ENCODE peak calls at places on chromosomes 5 and 9, in five cellular contexts. B, X, P, Z and L are unnamed samples.

GRCh38 chr5:56620903-56621680 is 194.3 kb upstream of the MAP3K1 start:
- DNase-seq in B (no peak), X (no peak), P (no peak), Z (peak), L (no peak)

GRCh38 chr5:135269828-135270545 is 129.0 kb downstream of the MACROH2A1 start:
- DNase-seq in B (no peak), X (no peak), P (no peak), Z (peak), L (peak)

GRCh38 chr5:54717870-54718269 is 200.3 kb downstream of the SNX18 start:
- DNase-seq in B (no peak), X (no peak), P (no peak), Z (no peak), L (no peak)

GRCh38 chr5:143964919-143965318 is 153.0 kb downstream of the HMHB1 start:
- DNase-seq in B (no peak), X (no peak), P (no peak), Z (no peak), L (no peak)

GRCh38 chr9:126788631-126789349 is 16.1 kb upstream of the ZBTB43 start:
- DNase-seq in B (no peak), X (no peak), P (no peak), Z (peak), L (no peak)

GRCh38 chr5:110807174-110807573 is 68.4 kb downstream of the SLC25A46 start:
- DNase-seq in B (no peak), X (peak), P (peak), Z (peak), L (no peak)

GRCh38 chr9:107141967-107142366 is 141.1 kb upstream of the RAD23B start:
- DNase-seq in B (no peak), X (no peak), P (no peak), Z (peak), L (peak)

GRCh38 chr5:85452322-85453025 is 1067.8 kb upstream of the EDIL3 start:
- DNase-seq in B (no peak), X (no peak), P (no peak), Z (no peak), L (no peak)

GRCh38 chr5:122165574-122166021 is 36.3 kb downstream of the ZNF474 start:
- DNase-seq in B (no peak), X (no peak), P (no peak), Z (peak), L (no peak)

GRCh38 chr5:175796536-175797499 is 74.6 kb upstream of the CPLX2 start:
- DNase-seq in B (peak), X (peak), P (peak), Z (peak), L (peak)

GRCh38 chr9:33466565-33467495 is 6.9 kb downstream of the NOL6 start:
- DNase-seq in B (peak), X (peak), P (peak), Z (peak), L (peak)

GRCh38 chr5:154732212-154732611 is 23.0 kb upstream of the LARP1 start:
- DNase-seq in B (no peak), X (no peak), P (no peak), Z (no peak), L (no peak)

GRCh38 chr9:118991366-118992285 is 377.6 kb downstream of the BRINP1 start:
- DNase-seq in B (peak), X (no peak), P (no peak), Z (no peak), L (no peak)

GRCh38 chr9:76298497-76299144 is 95.6 kb downstream of the RFK start:
- DNase-seq in B (no peak), X (no peak), P (no peak), Z (no peak), L (no peak)

GRCh38 chr9:86413966-86414880 is 60.0 kb upstream of the TUT7 start:
- DNase-seq in B (peak), X (no peak), P (no peak), Z (peak), L (no peak)

GRCh38 chr5:148005788-148006520 is 57.8 kb upstream of the SPINK5 start:
- DNase-seq in B (no peak), X (no peak), P (no peak), Z (no peak), L (peak)

GRCh38 chr9:135480071-135480941 is 724 bp downstream of the PPP1R26 start:
- DNase-seq in B (peak), X (peak), P (peak), Z (peak), L (peak)

GRCh38 chr9:27473135-27473534 is 51.0 kb upstream of the IFNK start:
- DNase-seq in B (no peak), X (peak), P (peak), Z (no peak), L (peak)

GRCh38 chr9:128818839-128819715 is 777 bp downstream of the ENDOG start:
- DNase-seq in B (peak), X (peak), P (peak), Z (no peak), L (peak)

GRCh38 chr5:52738095-52738506 is 49.6 kb upstream of the ITGA1 start:
- DNase-seq in B (peak), X (no peak), P (no peak), Z (peak), L (no peak)

GRCh38 chr9:128271112-128271511 is 4.7 kb downstream of the GOLGA2 start:
- DNase-seq in B (no peak), X (no peak), P (no peak), Z (no peak), L (no peak)

GRCh38 chr5:124841829-124842712 is 95.6 kb upstream of the ZNF608 start:
- DNase-seq in B (no peak), X (peak), P (no peak), Z (peak), L (no peak)

GRCh38 chr5:115457574-115457973 is 87.0 kb downstream of the FEM1C start:
- DNase-seq in B (no peak), X (no peak), P (no peak), Z (no peak), L (no peak)

GRCh38 chr9:127192744-127193143 is 70.3 kb upstream of the ANGPTL2 start:
- DNase-seq in B (no peak), X (no peak), P (no peak), Z (no peak), L (no peak)

GRCh38 chr5:102910240-102911226 is 155.4 kb downstream of the PAM start:
- DNase-seq in B (no peak), X (no peak), P (no peak), Z (no peak), L (no peak)

GRCh38 chr5:67206381-67207328 is 10.1 kb upstream of the CD180 start:
- DNase-seq in B (no peak), X (no peak), P (peak), Z (peak), L (no peak)

GRCh38 chr5:9165567-9165966 is 380.3 kb downstream of the SEMA5A start:
- DNase-seq in B (no peak), X (no peak), P (no peak), Z (no peak), L (no peak)

GRCh38 chr9:15349892-15350761 is 43.1 kb upstream of the TTC39B start:
- DNase-seq in B (no peak), X (no peak), P (peak), Z (peak), L (no peak)

GRCh38 chr9:128034821-128035764 is 32.0 kb downstream of the NAIF1 start:
- DNase-seq in B (peak), X (peak), P (peak), Z (peak), L (peak)

GRCh38 chr5:91125916-91126315 is 257.2 kb downstream of the ARRDC3 start:
- DNase-seq in B (no peak), X (no peak), P (no peak), Z (no peak), L (no peak)

GRCh38 chr5:95098012-95098411 is 186.9 kb downstream of the MCTP1 start:
- DNase-seq in B (no peak), X (no peak), P (no peak), Z (no peak), L (no peak)

DNA sequence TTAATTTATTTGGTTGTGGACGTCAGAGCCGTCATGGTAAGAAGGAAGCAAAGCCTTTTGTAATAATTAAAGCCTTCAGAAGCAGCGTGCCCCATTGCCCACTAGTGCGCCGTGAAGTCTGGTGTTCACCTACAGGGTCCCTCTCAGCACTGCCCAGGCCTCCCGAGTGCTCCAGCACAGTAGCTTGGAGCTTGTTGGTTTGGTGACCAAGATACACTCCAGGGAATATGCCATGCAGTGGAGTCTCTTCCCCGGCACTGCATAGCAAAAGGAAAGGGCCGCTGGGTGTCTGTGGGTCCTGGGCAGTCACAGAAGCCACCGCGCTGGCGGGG is 478 bp upstream of the SYK start:
- DNase-seq in B (no peak), X (no peak), P (no peak), Z (no peak), L (peak)
- H3K4me3 ChIP-seq in B (peak), X (peak), P (peak), Z (no peak), L (peak)

GRCh38 chr9:73154760-73155159 is 3.1 kb downstream of the ANXA1 start:
- DNase-seq in B (no peak), X (no peak), P (no peak), Z (no peak), L (no peak)
- H3K4me3 ChIP-seq in B (no peak), X (peak), P (no peak), Z (peak), L (no peak)

DNA sequence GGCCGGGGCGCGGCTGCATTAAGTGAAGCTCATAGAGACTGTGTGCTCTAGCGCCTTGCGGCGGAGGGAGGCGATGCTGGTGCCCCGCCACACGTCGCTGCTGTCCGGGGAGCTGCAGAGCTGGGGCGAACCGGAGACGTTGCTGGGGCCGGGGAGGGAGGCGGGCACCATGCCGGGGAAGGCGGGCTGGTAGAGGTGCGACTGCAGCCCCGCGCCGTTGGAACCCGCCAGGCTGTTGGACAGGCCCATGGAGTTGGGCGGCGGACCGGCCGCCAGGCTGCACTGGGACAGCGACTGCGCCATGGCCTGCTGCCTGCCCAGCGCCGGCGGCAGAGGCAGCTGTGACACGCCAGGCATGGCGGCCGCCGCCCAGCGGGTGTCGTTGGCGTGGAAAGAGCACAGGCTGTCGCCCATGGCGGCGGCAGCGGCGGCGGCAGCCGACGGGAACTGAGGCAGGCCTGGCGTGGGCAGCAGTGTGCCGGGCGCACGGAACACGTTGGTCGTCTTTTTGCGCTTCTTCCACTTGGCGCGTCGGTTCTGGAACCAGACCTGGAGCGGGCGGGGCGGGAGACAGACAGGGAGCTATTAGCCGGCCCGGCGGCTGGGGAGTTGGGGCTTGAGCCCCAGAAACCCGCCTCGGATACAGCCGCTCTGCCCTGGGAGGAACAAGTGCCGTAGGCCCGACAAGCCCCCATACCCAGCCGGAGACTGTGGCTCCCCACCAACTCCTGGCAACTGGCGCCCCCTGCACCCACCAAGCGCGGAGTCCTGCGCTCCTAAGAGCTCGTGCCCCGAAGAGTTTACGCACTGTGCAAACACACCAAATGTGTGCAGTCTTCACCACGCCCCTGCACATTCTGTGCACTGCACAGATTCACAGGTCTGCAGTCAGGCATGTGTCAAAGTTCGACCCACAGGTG is 8.0 kb downstream of the OTP start:
- DNase-seq in B (peak), X (no peak), P (peak), Z (no peak), L (peak)
- H3K4me3 ChIP-seq in B (peak), X (peak), P (peak), Z (no peak), L (peak)

GRCh38 chr9:32454280-32454679 is 69.8 kb downstream of the ACO1 start:
- DNase-seq in B (no peak), X (no peak), P (no peak), Z (no peak), L (no peak)

GRCh38 chr9:32455738-32456137 is 70.3 kb downstream of the RIGI start:
- DNase-seq in B (no peak), X (no peak), P (no peak), Z (peak), L (no peak)

DNA sequence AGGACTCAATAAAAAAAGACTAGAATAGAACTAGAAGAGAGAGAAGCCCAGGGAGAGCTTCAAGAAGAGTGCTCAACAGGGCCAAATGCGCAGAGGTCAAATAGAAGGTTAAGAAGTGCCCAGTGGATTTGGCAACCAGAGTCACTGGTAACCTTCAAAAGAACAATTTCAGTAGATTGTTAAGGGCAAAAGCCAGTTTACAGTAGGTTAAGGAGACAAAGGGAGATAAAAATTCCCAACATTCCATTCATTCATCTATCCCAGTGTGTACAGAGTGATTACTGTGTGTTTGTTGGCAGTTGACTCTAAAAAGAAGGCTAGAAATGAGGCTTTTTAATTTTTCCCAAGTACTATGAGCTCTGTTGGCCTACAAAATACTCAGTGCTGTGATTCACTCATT is 69.4 kb downstream of the RIGI start:
- DNase-seq in B (no peak), X (no peak), P (no peak), Z (peak), L (no peak)
- H3K4me3 ChIP-seq in B (no peak), X (no peak), P (no peak), Z (no peak), L (no peak)

GRCh38 chr9:131886839-131887238 is 147.0 kb upstream of the RAPGEF1 start:
- DNase-seq in B (no peak), X (no peak), P (no peak), Z (peak), L (no peak)
- H3K4me3 ChIP-seq in B (no peak), X (no peak), P (no peak), Z (no peak), L (no peak)

DNA sequence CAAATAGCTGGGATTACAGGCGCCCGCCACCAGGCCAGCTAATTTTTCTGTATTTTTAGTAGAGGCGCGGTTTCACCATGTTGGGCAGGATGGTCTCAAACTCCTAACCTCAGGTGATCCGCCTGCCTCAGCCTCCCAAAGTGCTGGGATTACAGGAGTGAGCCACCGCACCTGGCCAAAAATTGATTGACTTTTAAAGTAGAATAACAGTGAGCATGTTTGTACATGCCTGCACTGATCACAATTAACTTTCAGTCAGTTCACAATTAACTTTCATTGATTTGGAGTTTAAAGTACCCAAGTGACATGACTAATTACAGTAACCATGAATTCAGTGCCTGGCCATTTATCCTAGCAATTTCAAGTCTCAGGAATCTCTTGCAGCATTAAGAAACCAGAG is 61.3 kb downstream of the ANKH start:
- DNase-seq in B (no peak), X (no peak), P (no peak), Z (no peak), L (no peak)
- H3K4me3 ChIP-seq in B (no peak), X (peak), P (no peak), Z (no peak), L (no peak)

GRCh38 chr5:139461176-139461575 is 1.4 kb downstream of the ECSCR start:
- DNase-seq in B (no peak), X (no peak), P (no peak), Z (no peak), L (no peak)
- H3K4me3 ChIP-seq in B (no peak), X (peak), P (no peak), Z (peak), L (no peak)